ENCODE peak calls at places on chromosome 10, in four cellular contexts. O is lower lobe of right lung; T is stimulated activated CD4-positive, alpha-beta T cell treated with anti-CD3 and anti-CD28 coated beads, Interleukin-2, amount 100 ng/mL, for 48 hours; Y is WTC11. U is an unnamed sample.

GRCh38 chr10:29240991-29241660 is 47.7 kb upstream of the LYZL1 start:
- DNase-seq in Y (no peak), O (no peak), T (no peak), U (no peak)

GRCh38 chr10:72503241-72503640 is 122.6 kb downstream of the MICU1 start:
- DNase-seq in Y (no peak), O (no peak), T (no peak), U (no peak)

GRCh38 chr10:34933676-34934075 is 118.6 kb upstream of the PARD3 start:
- DNase-seq in O (peak; percentile 52), T (no peak), Y (no peak), U (peak; percentile 74)

GRCh38 chr10:97065128-97065527 is 120.6 kb downstream of the SLIT1 start:
- DNase-seq in T (no peak), Y (no peak), O (no peak), U (peak; percentile 70)

GRCh38 chr10:113947138-113948011 is 92.9 kb downstream of the NHLRC2 start:
- DNase-seq in T (no peak), O (no peak), Y (no peak), U (peak; percentile 80)

GRCh38 chr10:131266936-131267813 is 44.3 kb downstream of the TCERG1L start:
- DNase-seq in O (peak; percentile 30), T (no peak), Y (no peak), U (no peak)

GRCh38 chr10:121772406-121772805 is 155.4 kb downstream of the ATE1 start:
- DNase-seq in T (no peak), O (no peak), Y (no peak), U (no peak)

GRCh38 chr10:99234739-99235468 is 748 bp downstream of the HPSE2 start:
- DNase-seq in O (no peak), Y (no peak), T (no peak), U (no peak)

GRCh38 chr10:43205681-43206390 is 61.0 kb downstream of the RASGEF1A start:
- DNase-seq in T (no peak), Y (peak; percentile 8), O (peak; percentile 37), U (no peak)

GRCh38 chr10:70232155-70232858 is 922 bp downstream of the PPA1 start:
- DNase-seq in Y (no peak), O (peak; percentile 68), T (peak; percentile 27), U (peak; percentile 66)

GRCh38 chr10:103168436-103168835 is 24.6 kb downstream of the NT5C2 start:
- DNase-seq in T (no peak), O (no peak), Y (no peak), U (no peak)

GRCh38 chr10:94358480-94358879 is 4.3 kb downstream of the NOC3L start:
- DNase-seq in O (no peak), T (no peak), Y (no peak), U (peak; percentile 93)